ENCODE peak calls at places on chromosomes 12 and 14, in ten cellular contexts. One of them, this sample, is unnamed. For H3K9me3, the result is how much of the 10 kb centered on the place peaks cover.

GRCh38 chr14:31745741-31746140 is 184.5 kb downstream of the NUBPL start:
- DNase-seq in adipocyte: no peak
- DNase-seq in right lobe of liver: no peak
- DNase-seq in CD4-positive, CD25-positive, alpha-beta regulatory T cell: no peak
- DNase-seq in right cardiac atrium: no peak
- DNase-seq in lung: no peak
- DNase-seq in kidney: no peak
- DNase-seq in fibroblast of lung: no peak
- DNase-seq in tibial artery: no peak
- DNase-seq in lower lobe of right lung: no peak
- DNase-seq in this sample: no peak

GRCh38 chr12:96219700-96220206 is 25.6 kb downstream of the ELK3 start:
- DNase-seq in adipocyte: peak
- DNase-seq in right lobe of liver: no peak
- DNase-seq in CD4-positive, CD25-positive, alpha-beta regulatory T cell: no peak
- DNase-seq in right cardiac atrium: no peak
- DNase-seq in lung: peak
- DNase-seq in kidney: no peak
- DNase-seq in fibroblast of lung: peak
- DNase-seq in tibial artery: no peak
- DNase-seq in lower lobe of right lung: peak
- DNase-seq in this sample: peak

GRCh38 chr12:108828774-108829173 is 28.6 kb downstream of the SSH1 start:
- DNase-seq in adipocyte: peak
- DNase-seq in right lobe of liver: no peak
- DNase-seq in CD4-positive, CD25-positive, alpha-beta regulatory T cell: no peak
- DNase-seq in right cardiac atrium: no peak
- DNase-seq in lung: no peak
- DNase-seq in kidney: no peak
- DNase-seq in fibroblast of lung: peak
- DNase-seq in tibial artery: no peak
- DNase-seq in lower lobe of right lung: peak
- DNase-seq in this sample: peak

GRCh38 chr12:122282066-122282465 is 15.8 kb upstream of the VPS33A start:
- DNase-seq in adipocyte: peak
- DNase-seq in right lobe of liver: no peak
- DNase-seq in CD4-positive, CD25-positive, alpha-beta regulatory T cell: no peak
- DNase-seq in right cardiac atrium: no peak
- DNase-seq in lung: no peak
- DNase-seq in kidney: no peak
- DNase-seq in fibroblast of lung: peak
- DNase-seq in tibial artery: no peak
- DNase-seq in lower lobe of right lung: no peak
- DNase-seq in this sample: no peak

GRCh38 chr14:75428230-75429104 is 645 bp downstream of the JDP2 start:
- DNase-seq in adipocyte: peak
- DNase-seq in right lobe of liver: peak
- DNase-seq in CD4-positive, CD25-positive, alpha-beta regulatory T cell: no peak
- DNase-seq in right cardiac atrium: peak
- DNase-seq in lung: peak
- DNase-seq in kidney: peak
- DNase-seq in fibroblast of lung: peak
- DNase-seq in tibial artery: no peak
- DNase-seq in lower lobe of right lung: peak
- DNase-seq in this sample: peak

GRCh38 chr12:94240171-94240570 is 91.8 kb downstream of the PLXNC1 start:
- DNase-seq in adipocyte: no peak
- DNase-seq in right lobe of liver: no peak
- DNase-seq in CD4-positive, CD25-positive, alpha-beta regulatory T cell: no peak
- DNase-seq in right cardiac atrium: no peak
- DNase-seq in lung: no peak
- DNase-seq in kidney: no peak
- DNase-seq in fibroblast of lung: no peak
- DNase-seq in tibial artery: no peak
- DNase-seq in lower lobe of right lung: no peak
- DNase-seq in this sample: no peak

GRCh38 chr12:113252494-113252893 is 31.2 kb downstream of the TPCN1 start:
- DNase-seq in adipocyte: no peak
- DNase-seq in right lobe of liver: no peak
- DNase-seq in CD4-positive, CD25-positive, alpha-beta regulatory T cell: no peak
- DNase-seq in right cardiac atrium: no peak
- DNase-seq in lung: no peak
- DNase-seq in kidney: no peak
- DNase-seq in fibroblast of lung: no peak
- DNase-seq in tibial artery: no peak
- DNase-seq in lower lobe of right lung: no peak
- DNase-seq in this sample: no peak

GRCh38 chr12:66514581-66514980 is 164.3 kb downstream of the GRIP1 start:
- DNase-seq in adipocyte: peak
- DNase-seq in right lobe of liver: no peak
- DNase-seq in CD4-positive, CD25-positive, alpha-beta regulatory T cell: no peak
- DNase-seq in right cardiac atrium: no peak
- DNase-seq in lung: no peak
- DNase-seq in kidney: no peak
- DNase-seq in fibroblast of lung: peak
- DNase-seq in tibial artery: no peak
- DNase-seq in lower lobe of right lung: no peak
- DNase-seq in this sample: no peak

GRCh38 chr14:102568115-102568614 is 24.3 kb upstream of the RCOR1 start:
- DNase-seq in adipocyte: no peak
- DNase-seq in right lobe of liver: no peak
- DNase-seq in CD4-positive, CD25-positive, alpha-beta regulatory T cell: peak
- DNase-seq in right cardiac atrium: no peak
- DNase-seq in lung: peak
- DNase-seq in kidney: no peak
- DNase-seq in fibroblast of lung: no peak
- DNase-seq in tibial artery: no peak
- DNase-seq in lower lobe of right lung: no peak
- DNase-seq in this sample: no peak

GRCh38 chr14:68937790-68938514 is 41.1 kb downstream of the ACTN1 start:
- DNase-seq in adipocyte: peak
- DNase-seq in right lobe of liver: peak
- DNase-seq in CD4-positive, CD25-positive, alpha-beta regulatory T cell: no peak
- DNase-seq in right cardiac atrium: peak
- DNase-seq in lung: no peak
- DNase-seq in kidney: peak
- DNase-seq in fibroblast of lung: peak
- DNase-seq in tibial artery: peak
- DNase-seq in lower lobe of right lung: no peak
- DNase-seq in this sample: peak

GRCh38 chr14:105879867-105880561 is 353.6 kb downstream of the TMEM121 start:
- DNase-seq in adipocyte: no peak
- DNase-seq in right lobe of liver: peak
- DNase-seq in CD4-positive, CD25-positive, alpha-beta regulatory T cell: no peak
- DNase-seq in right cardiac atrium: peak
- DNase-seq in lung: no peak
- DNase-seq in kidney: peak
- DNase-seq in fibroblast of lung: no peak
- DNase-seq in tibial artery: peak
- DNase-seq in lower lobe of right lung: peak
- DNase-seq in this sample: no peak

GRCh38 chr12:55982319-55982936 is 8.6 kb downstream of the RAB5B start:
- DNase-seq in adipocyte: no peak
- DNase-seq in right lobe of liver: no peak
- DNase-seq in CD4-positive, CD25-positive, alpha-beta regulatory T cell: no peak
- DNase-seq in right cardiac atrium: no peak
- DNase-seq in lung: no peak
- DNase-seq in kidney: no peak
- DNase-seq in fibroblast of lung: no peak
- DNase-seq in tibial artery: no peak
- DNase-seq in lower lobe of right lung: no peak
- DNase-seq in this sample: no peak

GRCh38 chr14:93160353-93160801 is 24.3 kb downstream of the MOAP1 start:
- DNase-seq in adipocyte: peak
- DNase-seq in right lobe of liver: no peak
- DNase-seq in CD4-positive, CD25-positive, alpha-beta regulatory T cell: no peak
- DNase-seq in right cardiac atrium: no peak
- DNase-seq in lung: no peak
- DNase-seq in kidney: peak
- DNase-seq in fibroblast of lung: no peak
- DNase-seq in tibial artery: no peak
- DNase-seq in lower lobe of right lung: no peak
- DNase-seq in this sample: no peak

GRCh38 chr12:124938606-124939427 is 24.4 kb upstream of the UBC start:
- DNase-seq in adipocyte: peak
- DNase-seq in right lobe of liver: peak
- DNase-seq in CD4-positive, CD25-positive, alpha-beta regulatory T cell: no peak
- DNase-seq in right cardiac atrium: peak
- DNase-seq in lung: peak
- DNase-seq in kidney: peak
- DNase-seq in fibroblast of lung: peak
- DNase-seq in tibial artery: peak
- DNase-seq in lower lobe of right lung: no peak
- DNase-seq in this sample: peak

GRCh38 chr14:36556811-36557433 is 25.5 kb downstream of the NKX2-8 start:
- DNase-seq in adipocyte: peak
- DNase-seq in right lobe of liver: no peak
- DNase-seq in CD4-positive, CD25-positive, alpha-beta regulatory T cell: no peak
- DNase-seq in right cardiac atrium: no peak
- DNase-seq in lung: no peak
- DNase-seq in kidney: no peak
- DNase-seq in fibroblast of lung: peak
- DNase-seq in tibial artery: no peak
- DNase-seq in lower lobe of right lung: no peak
- DNase-seq in this sample: peak

GRCh38 chr12:49357099-49357678 is 10.1 kb upstream of the SPATS2 start:
- DNase-seq in adipocyte: peak
- DNase-seq in right lobe of liver: no peak
- DNase-seq in CD4-positive, CD25-positive, alpha-beta regulatory T cell: no peak
- DNase-seq in right cardiac atrium: no peak
- DNase-seq in lung: no peak
- DNase-seq in kidney: no peak
- DNase-seq in fibroblast of lung: peak
- DNase-seq in tibial artery: no peak
- DNase-seq in lower lobe of right lung: no peak
- DNase-seq in this sample: no peak

GRCh38 chr14:62921466-62921865 is 123.8 kb downstream of the KCNH5 start:
- DNase-seq in adipocyte: peak
- DNase-seq in right lobe of liver: no peak
- DNase-seq in CD4-positive, CD25-positive, alpha-beta regulatory T cell: no peak
- DNase-seq in right cardiac atrium: no peak
- DNase-seq in lung: no peak
- DNase-seq in kidney: no peak
- DNase-seq in fibroblast of lung: peak
- DNase-seq in tibial artery: no peak
- DNase-seq in lower lobe of right lung: no peak
- DNase-seq in this sample: no peak

GRCh38 chr14:22427771-22428228 is 161.2 kb downstream of the DAD1 start:
- DNase-seq in adipocyte: peak
- DNase-seq in right lobe of liver: peak
- DNase-seq in CD4-positive, CD25-positive, alpha-beta regulatory T cell: no peak
- DNase-seq in right cardiac atrium: peak
- DNase-seq in lung: peak
- DNase-seq in kidney: no peak
- DNase-seq in fibroblast of lung: peak
- DNase-seq in tibial artery: peak
- DNase-seq in lower lobe of right lung: peak
- DNase-seq in this sample: no peak

GRCh38 chr14:22428681-22429315 is 160.2 kb downstream of the DAD1 start:
- DNase-seq in adipocyte: no peak
- DNase-seq in right lobe of liver: no peak
- DNase-seq in CD4-positive, CD25-positive, alpha-beta regulatory T cell: no peak
- DNase-seq in right cardiac atrium: no peak
- DNase-seq in lung: no peak
- DNase-seq in kidney: no peak
- DNase-seq in fibroblast of lung: peak
- DNase-seq in tibial artery: no peak
- DNase-seq in lower lobe of right lung: no peak
- DNase-seq in this sample: no peak

GRCh38 chr14:22432348-22432976 is 156.6 kb downstream of the DAD1 start:
- DNase-seq in adipocyte: peak
- DNase-seq in right lobe of liver: no peak
- DNase-seq in CD4-positive, CD25-positive, alpha-beta regulatory T cell: no peak
- DNase-seq in right cardiac atrium: no peak
- DNase-seq in lung: peak
- DNase-seq in kidney: no peak
- DNase-seq in fibroblast of lung: peak
- DNase-seq in tibial artery: peak
- DNase-seq in lower lobe of right lung: no peak
- DNase-seq in this sample: peak

GRCh38 chr14:22426711-22427110 is 162.3 kb downstream of the DAD1 start:
- DNase-seq in adipocyte: no peak
- DNase-seq in right lobe of liver: no peak
- DNase-seq in CD4-positive, CD25-positive, alpha-beta regulatory T cell: no peak
- DNase-seq in right cardiac atrium: no peak
- DNase-seq in lung: no peak
- DNase-seq in kidney: no peak
- DNase-seq in fibroblast of lung: no peak
- DNase-seq in tibial artery: no peak
- DNase-seq in lower lobe of right lung: no peak
- DNase-seq in this sample: no peak

GRCh38 chr14:22429546-22429945 is 159.5 kb downstream of the DAD1 start:
- DNase-seq in adipocyte: no peak
- DNase-seq in right lobe of liver: no peak
- DNase-seq in CD4-positive, CD25-positive, alpha-beta regulatory T cell: no peak
- DNase-seq in right cardiac atrium: no peak
- DNase-seq in lung: no peak
- DNase-seq in kidney: no peak
- DNase-seq in fibroblast of lung: no peak
- DNase-seq in tibial artery: no peak
- DNase-seq in lower lobe of right lung: no peak
- DNase-seq in this sample: no peak
- H3K4me3 ChIP-seq in adipocyte: no peak
- H3K4me3 ChIP-seq in right lobe of liver: no peak
- H3K4me3 ChIP-seq in CD4-positive, CD25-positive, alpha-beta regulatory T cell: no peak
- H3K4me3 ChIP-seq in right cardiac atrium: no peak
- H3K4me3 ChIP-seq in lung: no peak
- H3K4me3 ChIP-seq in kidney: no peak
- H3K4me3 ChIP-seq in fibroblast of lung: no peak
- H3K4me3 ChIP-seq in tibial artery: no peak
- H3K4me3 ChIP-seq in lower lobe of right lung: no peak
- H3K4me3 ChIP-seq in this sample: no peak

GRCh38 chr14:47392351-47392750 is 283.1 kb downstream of the MDGA2 start:
- DNase-seq in adipocyte: no peak
- DNase-seq in right lobe of liver: no peak
- DNase-seq in CD4-positive, CD25-positive, alpha-beta regulatory T cell: no peak
- DNase-seq in right cardiac atrium: no peak
- DNase-seq in lung: no peak
- DNase-seq in kidney: no peak
- DNase-seq in fibroblast of lung: peak
- DNase-seq in tibial artery: no peak
- DNase-seq in lower lobe of right lung: no peak
- DNase-seq in this sample: no peak
- H3K9me3 ChIP-seq in adipocyte: under half
- H3K9me3 ChIP-seq in right lobe of liver: under half
- H3K9me3 ChIP-seq in CD4-positive, CD25-positive, alpha-beta regulatory T cell: under half
- H3K9me3 ChIP-seq in right cardiac atrium: under half
- H3K9me3 ChIP-seq in lung: under half
- H3K9me3 ChIP-seq in kidney: under half
- H3K9me3 ChIP-seq in fibroblast of lung: under half
- H3K9me3 ChIP-seq in tibial artery: under half
- H3K9me3 ChIP-seq in lower lobe of right lung: under half
- H3K9me3 ChIP-seq in this sample: under half

GRCh38 chr14:91228112-91229004 is 16.1 kb downstream of the GPR68 start:
- DNase-seq in adipocyte: peak
- DNase-seq in right lobe of liver: no peak
- DNase-seq in CD4-positive, CD25-positive, alpha-beta regulatory T cell: peak
- DNase-seq in right cardiac atrium: no peak
- DNase-seq in lung: no peak
- DNase-seq in kidney: no peak
- DNase-seq in fibroblast of lung: peak
- DNase-seq in tibial artery: no peak
- DNase-seq in lower lobe of right lung: no peak
- DNase-seq in this sample: peak
- H3K4me3 ChIP-seq in adipocyte: no peak
- H3K4me3 ChIP-seq in right lobe of liver: no peak
- H3K4me3 ChIP-seq in CD4-positive, CD25-positive, alpha-beta regulatory T cell: peak
- H3K4me3 ChIP-seq in right cardiac atrium: no peak
- H3K4me3 ChIP-seq in lung: no peak
- H3K4me3 ChIP-seq in kidney: no peak
- H3K4me3 ChIP-seq in fibroblast of lung: no peak
- H3K4me3 ChIP-seq in tibial artery: no peak
- H3K4me3 ChIP-seq in lower lobe of right lung: no peak
- H3K4me3 ChIP-seq in this sample: no peak

GRCh38 chr12:24584032-24584675 is 364.7 kb downstream of the BCAT1 start:
- DNase-seq in adipocyte: no peak
- DNase-seq in right lobe of liver: no peak
- DNase-seq in CD4-positive, CD25-positive, alpha-beta regulatory T cell: no peak
- DNase-seq in right cardiac atrium: no peak
- DNase-seq in lung: no peak
- DNase-seq in kidney: no peak
- DNase-seq in fibroblast of lung: no peak
- DNase-seq in tibial artery: no peak
- DNase-seq in lower lobe of right lung: peak
- DNase-seq in this sample: no peak
- H3K9me3 ChIP-seq in adipocyte: under half
- H3K9me3 ChIP-seq in right lobe of liver: under half
- H3K9me3 ChIP-seq in CD4-positive, CD25-positive, alpha-beta regulatory T cell: under half
- H3K9me3 ChIP-seq in right cardiac atrium: under half
- H3K9me3 ChIP-seq in lung: under half
- H3K9me3 ChIP-seq in kidney: under half
- H3K9me3 ChIP-seq in fibroblast of lung: under half
- H3K9me3 ChIP-seq in tibial artery: under half
- H3K9me3 ChIP-seq in lower lobe of right lung: under half
- H3K9me3 ChIP-seq in this sample: under half

This sample was measured in MG63.